ENCODE peak calls at places on chromosomes 16 and 17, in seven cellular contexts. X is cerebellar cortex; K is fibroblast of lung; T is stimulated activated CD4-positive, alpha-beta T cell treated with anti-CD3 and anti-CD28 coated beads, Interleukin-12 subunit alpha, Interleukin-12 subunit beta, amount 100 ng/mL, for 4 hours; Z is activated CD4-positive, alpha-beta T cell treated with anti-CD3 and anti-CD28 coated beads for 48 hours; N is pancreas; P is iris pigment epithelial cell. D is an unnamed sample.

GRCh38 chr17:13568746-13569739 is 32.7 kb downstream of the HS3ST3A1 start:
- DNase-seq in T (no peak), X (no peak), P (no peak), K (peak), N (no peak), Z (no peak), D (peak)

GRCh38 chr17:65027305-65027704 is 29.2 kb downstream of the GNA13 start:
- DNase-seq in X (no peak), P (peak), T (peak), K (peak), Z (peak), N (no peak), D (no peak)

GRCh38 chr16:17194190-17194780 is 276.5 kb downstream of the XYLT1 start:
- DNase-seq in N (peak), K (peak), P (no peak), T (peak), Z (peak), X (no peak), D (peak)

GRCh38 chr16:64133396-64133795 is 988.5 kb downstream of the CDH11 start:
- DNase-seq in K (no peak), N (no peak), T (no peak), X (peak), Z (no peak), P (no peak), D (no peak)

GRCh38 chr17:59830007-59830630 is 62.6 kb downstream of the TUBD1 start:
- DNase-seq in T (peak), N (no peak), K (peak), P (peak), Z (peak), X (no peak), D (no peak)

GRCh38 chr17:68829211-68829610 is 126.0 kb downstream of the ABCA8 start:
- DNase-seq in K (no peak), N (no peak), T (no peak), X (no peak), Z (no peak), P (no peak), D (no peak)

GRCh38 chr16:83354015-83354414 is 453.8 kb upstream of the HSBP1 start:
- DNase-seq in K (no peak), N (no peak), X (no peak), P (no peak), T (no peak), Z (no peak), D (no peak)

GRCh38 chr16:49337814-49338350 is 35.7 kb upstream of the C16orf78 start:
- DNase-seq in K (no peak), T (no peak), Z (no peak), X (no peak), P (no peak), N (no peak), D (no peak)

GRCh38 chr17:82668631-82669099 is 20.4 kb upstream of the WDR45B start:
- DNase-seq in X (peak), K (peak), N (peak), Z (peak), P (peak), T (peak), D (peak)

GRCh38 chr17:72187544-72187943 is 66.7 kb downstream of the SOX9 start:
- DNase-seq in P (peak), Z (no peak), T (no peak), X (no peak), N (peak), K (peak), D (peak)

GRCh38 chr16:68823401-68823800 is 19.9 kb upstream of the TANGO6 start:
- DNase-seq in P (peak), Z (no peak), N (no peak), X (no peak), K (peak), T (no peak), D (no peak)

GRCh38 chr17:76232342-76232741 is 8.0 kb downstream of the RNF157 start:
- DNase-seq in X (no peak), Z (no peak), K (peak), P (peak), T (no peak), N (no peak), D (no peak)

GRCh38 chr16:90047714-90048346 is 28.6 kb upstream of the DBNDD1 start:
- DNase-seq in X (no peak), K (no peak), Z (no peak), N (no peak), T (no peak), P (no peak), D (no peak)

GRCh38 chr17:41586863-41587495 is at the start of gene KRT14:
- DNase-seq in X (no peak), T (no peak), P (no peak), N (no peak), K (peak), Z (no peak), D (no peak)

GRCh38 chr17:74118504-74118903 is 85.0 kb upstream of the RPL38 start:
- DNase-seq in Z (no peak), K (no peak), X (peak), T (no peak), P (no peak), N (no peak), D (peak)

GRCh38 chr17:62309381-62309780 is 71.0 kb upstream of the EFCAB3 start:
- DNase-seq in T (no peak), X (no peak), N (no peak), K (no peak), P (peak), Z (no peak), D (no peak)

GRCh38 chr16:27721548-27722265 is 171.8 kb downstream of the KATNIP start:
- DNase-seq in P (peak), Z (no peak), T (no peak), N (no peak), K (peak), X (no peak), D (no peak)

GRCh38 chr17:81733507-81734404 is 21.7 kb downstream of the SLC25A10 start:
- DNase-seq in K (peak), P (peak), Z (peak), X (peak), T (peak), N (peak), D (peak)

GRCh38 chr17:5584383-5584951 is at the start of gene NLRP1:
- DNase-seq in P (peak), X (no peak), N (peak), K (peak), T (peak), Z (peak), D (no peak)

GRCh38 chr17:9350083-9350482 is 225.5 kb downstream of the STX8 start:
- DNase-seq in Z (no peak), P (peak), K (peak), N (no peak), T (no peak), X (no peak), D (no peak)

GRCh38 chr16:79713609-79714309 is 113.2 kb upstream of the MAF start:
- DNase-seq in N (no peak), T (no peak), P (no peak), X (no peak), Z (peak), K (no peak), D (no peak)

GRCh38 chr17:47712330-47713023 is 18.5 kb downstream of the TBKBP1 start:
- DNase-seq in P (no peak), T (no peak), N (no peak), K (no peak), X (no peak), Z (no peak), D (no peak)

GRCh38 chr17:48001187-48001586 is 30.3 kb downstream of the CDK5RAP3 start:
- DNase-seq in Z (no peak), X (no peak), K (peak), P (no peak), N (no peak), T (no peak), D (no peak)